ENCODE peak calls at places on chromosomes 6 and 20, in nine cellular contexts. One of them, this sample, is unnamed.

GRCh38 chr6:10384719-10385511 is 30.0 kb downstream of the TFAP2A start:
- DNase-seq in fibroblast of lung: no peak
- DNase-seq in effector CD4-positive, alpha-beta T cell: no peak
- DNase-seq in colonic mucosa: no peak
- DNase-seq in A549: no peak
- DNase-seq in nephron progenitor cell: peak
- DNase-seq in body of pancreas: no peak
- DNase-seq in astrocyte: no peak
- DNase-seq in HS-5: no peak
- DNase-seq in this sample: no peak

GRCh38 chr6:71810880-71811279 is 75.5 kb upstream of the RIMS1 start:
- DNase-seq in fibroblast of lung: no peak
- DNase-seq in HS-5: no peak
- DNase-seq in body of pancreas: no peak
- DNase-seq in A549: no peak
- DNase-seq in nephron progenitor cell: no peak
- DNase-seq in effector CD4-positive, alpha-beta T cell: no peak
- DNase-seq in astrocyte: no peak
- DNase-seq in colonic mucosa: no peak
- DNase-seq in this sample: no peak

GRCh38 chr20:1185316-1185741 is 548 bp upstream of the TMEM74B start:
- DNase-seq in body of pancreas: no peak
- DNase-seq in colonic mucosa: no peak
- DNase-seq in astrocyte: no peak
- DNase-seq in HS-5: no peak
- DNase-seq in effector CD4-positive, alpha-beta T cell: no peak
- DNase-seq in fibroblast of lung: no peak
- DNase-seq in A549: peak
- DNase-seq in nephron progenitor cell: peak
- DNase-seq in this sample: no peak

GRCh38 chr6:99608886-99609482 is 2.4 kb downstream of the PRDM13 start:
- DNase-seq in effector CD4-positive, alpha-beta T cell: no peak
- DNase-seq in colonic mucosa: no peak
- DNase-seq in HS-5: no peak
- DNase-seq in A549: no peak
- DNase-seq in astrocyte: no peak
- DNase-seq in body of pancreas: no peak
- DNase-seq in nephron progenitor cell: no peak
- DNase-seq in fibroblast of lung: no peak
- DNase-seq in this sample: no peak

GRCh38 chr20:9126527-9126926 is 57.6 kb downstream of the PLCB4 start:
- DNase-seq in effector CD4-positive, alpha-beta T cell: no peak
- DNase-seq in fibroblast of lung: no peak
- DNase-seq in nephron progenitor cell: no peak
- DNase-seq in body of pancreas: no peak
- DNase-seq in A549: no peak
- DNase-seq in astrocyte: no peak
- DNase-seq in colonic mucosa: no peak
- DNase-seq in HS-5: no peak
- DNase-seq in this sample: no peak

GRCh38 chr6:108732101-108732870 is 115.9 kb upstream of the ARMC2 start:
- DNase-seq in astrocyte: peak
- DNase-seq in HS-5: peak
- DNase-seq in effector CD4-positive, alpha-beta T cell: no peak
- DNase-seq in fibroblast of lung: peak
- DNase-seq in body of pancreas: no peak
- DNase-seq in colonic mucosa: peak
- DNase-seq in nephron progenitor cell: no peak
- DNase-seq in A549: no peak
- DNase-seq in this sample: peak

GRCh38 chr20:5592823-5593761 is 157.1 kb upstream of the SHLD1 start:
- DNase-seq in HS-5: no peak
- DNase-seq in fibroblast of lung: no peak
- DNase-seq in body of pancreas: no peak
- DNase-seq in nephron progenitor cell: no peak
- DNase-seq in effector CD4-positive, alpha-beta T cell: no peak
- DNase-seq in A549: no peak
- DNase-seq in astrocyte: no peak
- DNase-seq in colonic mucosa: no peak
- DNase-seq in this sample: no peak

GRCh38 chr20:42996141-42996540 is 193.6 kb downstream of the PTPRT start:
- DNase-seq in nephron progenitor cell: no peak
- DNase-seq in body of pancreas: no peak
- DNase-seq in effector CD4-positive, alpha-beta T cell: no peak
- DNase-seq in colonic mucosa: no peak
- DNase-seq in HS-5: no peak
- DNase-seq in fibroblast of lung: no peak
- DNase-seq in astrocyte: no peak
- DNase-seq in A549: no peak
- DNase-seq in this sample: no peak

GRCh38 chr6:3977875-3978711 is 100.8 kb downstream of the FAM217A start:
- DNase-seq in nephron progenitor cell: peak
- DNase-seq in astrocyte: peak
- DNase-seq in A549: peak
- DNase-seq in effector CD4-positive, alpha-beta T cell: peak
- DNase-seq in colonic mucosa: peak
- DNase-seq in HS-5: peak
- DNase-seq in body of pancreas: peak
- DNase-seq in fibroblast of lung: peak
- DNase-seq in this sample: peak

GRCh38 chr6:70599187-70599586 is 32.5 kb downstream of the SDHAF4 start:
- DNase-seq in colonic mucosa: no peak
- DNase-seq in A549: no peak
- DNase-seq in effector CD4-positive, alpha-beta T cell: no peak
- DNase-seq in HS-5: no peak
- DNase-seq in body of pancreas: no peak
- DNase-seq in nephron progenitor cell: no peak
- DNase-seq in fibroblast of lung: no peak
- DNase-seq in astrocyte: no peak
- DNase-seq in this sample: no peak

GRCh38 chr6:44016131-44016870 is 111.0 kb downstream of the MRPL14 start:
- DNase-seq in effector CD4-positive, alpha-beta T cell: no peak
- DNase-seq in astrocyte: peak
- DNase-seq in HS-5: no peak
- DNase-seq in fibroblast of lung: peak
- DNase-seq in nephron progenitor cell: no peak
- DNase-seq in colonic mucosa: no peak
- DNase-seq in body of pancreas: no peak
- DNase-seq in A549: no peak
- DNase-seq in this sample: no peak

GRCh38 chr6:108801331-108801730 is 46.9 kb upstream of the ARMC2 start:
- DNase-seq in effector CD4-positive, alpha-beta T cell: no peak
- DNase-seq in nephron progenitor cell: no peak
- DNase-seq in HS-5: no peak
- DNase-seq in A549: no peak
- DNase-seq in colonic mucosa: no peak
- DNase-seq in body of pancreas: no peak
- DNase-seq in fibroblast of lung: no peak
- DNase-seq in astrocyte: no peak
- DNase-seq in this sample: no peak

GRCh38 chr6:79878142-79878748 is 69.1 kb downstream of the ELOVL4 start:
- DNase-seq in astrocyte: no peak
- DNase-seq in nephron progenitor cell: no peak
- DNase-seq in HS-5: no peak
- DNase-seq in A549: no peak
- DNase-seq in fibroblast of lung: peak
- DNase-seq in effector CD4-positive, alpha-beta T cell: no peak
- DNase-seq in colonic mucosa: no peak
- DNase-seq in body of pancreas: peak
- DNase-seq in this sample: no peak

GRCh38 chr20:62391165-62392076 is 4.5 kb downstream of the RPS21 start:
- DNase-seq in nephron progenitor cell: no peak
- DNase-seq in body of pancreas: no peak
- DNase-seq in fibroblast of lung: no peak
- DNase-seq in effector CD4-positive, alpha-beta T cell: no peak
- DNase-seq in HS-5: no peak
- DNase-seq in astrocyte: no peak
- DNase-seq in A549: no peak
- DNase-seq in colonic mucosa: no peak
- DNase-seq in this sample: no peak

GRCh38 chr6:148445620-148446019 is 103.0 kb downstream of the SASH1 start:
- DNase-seq in colonic mucosa: no peak
- DNase-seq in effector CD4-positive, alpha-beta T cell: no peak
- DNase-seq in A549: no peak
- DNase-seq in HS-5: peak
- DNase-seq in nephron progenitor cell: no peak
- DNase-seq in astrocyte: peak
- DNase-seq in fibroblast of lung: peak
- DNase-seq in body of pancreas: no peak
- DNase-seq in this sample: no peak

GRCh38 chr6:137268911-137269310 is 49.7 kb upstream of the IFNGR1 start:
- DNase-seq in effector CD4-positive, alpha-beta T cell: no peak
- DNase-seq in astrocyte: no peak
- DNase-seq in HS-5: no peak
- DNase-seq in nephron progenitor cell: no peak
- DNase-seq in A549: no peak
- DNase-seq in body of pancreas: no peak
- DNase-seq in colonic mucosa: no peak
- DNase-seq in fibroblast of lung: no peak
- DNase-seq in this sample: no peak

GRCh38 chr6:40585661-40586269 is 1.4 kb downstream of the LRFN2 start:
- DNase-seq in colonic mucosa: peak
- DNase-seq in HS-5: no peak
- DNase-seq in fibroblast of lung: no peak
- DNase-seq in nephron progenitor cell: peak
- DNase-seq in astrocyte: no peak
- DNase-seq in body of pancreas: no peak
- DNase-seq in effector CD4-positive, alpha-beta T cell: no peak
- DNase-seq in A549: no peak
- DNase-seq in this sample: no peak

This sample was measured in Calu3.